ENCODE peak calls at places on chromosomes 16 and 17, in five cellular contexts. B is heart right ventricle, H is tibial nerve, C is ovary, F is stomach. O is an unnamed sample. For H3K9me3, the result is how much of the 10 kb centered on the place peaks cover.

GRCh38 chr17:51751072-51751471 is 407.4 kb downstream of the CA10 start:
- DNase-seq in H (no peak), F (no peak), C (no peak), B (no peak), O (no peak)

GRCh38 chr16:57791156-57791902 is 11.0 kb downstream of the KIFC3 start:
- DNase-seq in H (no peak), C (no peak), F (no peak), B (peak), O (peak)

GRCh38 chr17:40322417-40323315 is 13.7 kb downstream of the RARA start:
- DNase-seq in H (peak), C (peak), B (peak), F (peak), O (no peak)

GRCh38 chr16:25051446-25052160 is 36.4 kb upstream of the ARHGAP17 start:
- DNase-seq in F (no peak), C (no peak), H (no peak), B (no peak), O (no peak)

GRCh38 chr16:48574148-48574547 is 35.8 kb downstream of the N4BP1 start:
- DNase-seq in H (no peak), C (no peak), F (no peak), B (no peak), O (no peak)

GRCh38 chr16:12321363-12321762 is 344.8 kb downstream of the SNX29 start:
- DNase-seq in H (no peak), B (no peak), F (no peak), C (no peak), O (no peak)

GRCh38 chr17:39903158-39903884 is 15.1 kb downstream of the GSDMB start:
- DNase-seq in H (no peak), C (no peak), F (no peak), B (no peak), O (no peak)

GRCh38 chr16:27096375-27096774 is 29.6 kb downstream of the C16orf82 start:
- DNase-seq in B (no peak), F (no peak), C (no peak), H (no peak), O (no peak)

GRCh38 chr16:3188925-3189825 is 1.2 kb downstream of the OR1F1 start:
- DNase-seq in H (no peak), C (no peak), B (no peak), F (no peak), O (no peak)

GRCh38 chr17:40343126-40344119 is 21.1 kb downstream of the GJD3 start:
- DNase-seq in F (no peak), H (no peak), B (peak), C (peak), O (no peak)

DNA sequence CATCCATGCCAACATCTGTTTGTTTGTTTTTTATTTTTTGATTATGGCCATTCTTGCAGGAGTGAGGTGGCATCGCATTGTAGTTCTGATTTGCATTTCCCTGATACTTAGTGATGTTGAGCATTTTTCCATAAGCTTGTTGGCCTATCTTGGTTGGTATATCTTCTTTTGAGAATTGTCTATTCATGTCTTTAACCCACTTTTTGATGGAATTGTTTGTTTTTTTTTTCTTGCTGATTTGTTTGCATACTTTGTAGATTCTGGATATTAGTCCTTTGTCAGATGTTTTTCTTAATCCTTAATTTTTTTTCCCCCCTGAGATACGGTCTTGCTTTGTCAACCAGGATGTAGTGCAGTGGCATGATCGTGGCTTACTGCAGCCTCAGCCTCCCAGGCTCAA is 43.0 kb downstream of the RNF135 start:
- DNase-seq in B (no peak), C (no peak), F (no peak), H (no peak), O (no peak)
- TF ChIP-seq CTCF in B (no peak), C (no peak), F (no peak), H (no peak), O (no peak)

GRCh38 chr16:35573407-35573806 is 2114.0 kb downstream of the TP53TG3F start:
- DNase-seq in H (no peak), B (no peak), C (no peak), F (no peak), O (no peak)
- H3K9me3 ChIP-seq in H (under half), B (under half), C (under half), F (half or more), O (under half)

GRCh38 chr17:43615952-43616351 is 45.8 kb downstream of the MEOX1 start:
- DNase-seq in C (no peak), F (no peak), H (no peak), B (no peak), O (no peak)
- TF ChIP-seq CTCF in C (no peak), F (no peak), H (no peak), B (no peak), O (no peak)

GRCh38 chr16:71229344-71229743 is 1.2 kb downstream of the HYDIN start:
- DNase-seq in H (no peak), C (no peak), B (no peak), F (no peak), O (no peak)

GRCh38 chr16:71230122-71230845 is at the start of gene HYDIN:
- DNase-seq in F (no peak), H (no peak), C (peak), B (peak), O (peak)

GRCh38 chr16:71225145-71225544 is 5.4 kb downstream of the HYDIN start:
- DNase-seq in H (no peak), C (no peak), F (no peak), B (no peak), O (no peak)

DNA sequence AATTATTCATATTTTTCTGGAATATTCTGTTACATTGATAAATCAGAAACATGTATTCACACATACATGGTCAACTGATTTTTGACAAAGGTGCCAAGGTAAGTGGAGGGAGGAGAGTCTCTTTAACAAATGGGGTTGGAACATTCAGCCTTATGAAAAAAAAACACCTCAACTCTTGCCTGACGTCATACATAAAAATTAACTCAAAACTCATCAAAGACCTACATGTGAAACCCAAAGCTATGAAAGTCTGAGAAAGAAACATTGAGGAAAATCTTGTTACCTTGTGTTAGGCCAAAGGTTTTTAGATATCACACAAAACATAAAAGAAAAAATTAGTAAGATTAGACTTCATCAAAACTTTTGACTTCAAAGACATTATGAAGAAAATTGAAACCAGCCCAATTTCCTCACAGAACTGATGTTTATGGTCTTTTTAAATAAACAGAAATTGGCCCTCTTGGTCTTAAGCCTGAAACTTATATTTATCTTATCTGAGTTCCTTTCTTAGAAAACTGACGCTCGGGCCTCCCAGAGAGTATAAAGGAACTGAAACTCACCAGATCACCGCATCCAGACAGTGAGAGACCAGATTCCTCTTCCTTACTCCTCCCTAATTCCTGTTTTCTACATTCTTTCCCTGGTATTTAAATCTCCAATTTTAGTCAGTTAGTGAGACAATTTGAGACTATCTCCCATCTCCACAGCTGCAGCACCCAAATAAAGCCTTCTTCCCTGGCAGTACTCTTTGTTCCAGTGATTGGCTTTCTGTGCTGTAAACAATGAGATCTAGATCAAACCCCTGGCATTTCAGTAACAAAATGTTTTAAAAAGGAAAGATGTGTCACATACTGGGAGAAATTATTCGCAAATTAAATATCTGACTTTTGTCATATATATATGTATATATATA is 4.0 kb downstream of the HYDIN start:
- DNase-seq in H (no peak), B (no peak), F (no peak), C (no peak), O (no peak)
- H3K9me3 ChIP-seq in H (under half), B (under half), F (half or more), C (under half), O (under half)

GRCh38 chr17:31631759-31632158 is 227.3 kb downstream of the COPRS start:
- DNase-seq in F (no peak), B (no peak), C (no peak), H (no peak), O (no peak)
- TF ChIP-seq CTCF in F (no peak), B (no peak), C (no peak), H (no peak), O (no peak)

GRCh38 chr16:31920373-31920772 is 46.8 kb downstream of the ZNF267 start:
- DNase-seq in F (no peak), B (no peak), C (no peak), H (no peak), O (no peak)
- H3K9me3 ChIP-seq in F (half or more), B (half or more), C (under half), H (under half), O (under half)

O was measured in pancreas.